ENCODE peak calls at places on chromosome 19, in nine cellular contexts. H is LHCN-M2; F is naive thymus-derived CD8-positive, alpha-beta T cell; D is NCI-H524; U is aorta; E is stimulated activated CD8-positive, alpha-beta memory T cell treated with anti-CD3 and anti-CD28 coated beads, Interleukin-4, amount 100 ng/mL, for 1 hour; S is left lung; Y is kidney epithelial cell; Q is anterior cingulate cortex. W is an unnamed sample.

GRCh38 chr19:10543420-10544241 is at the start of gene ATG4D:
- DNase-seq in H (peak; percentile 50), F (peak; percentile 76), D (peak; percentile 49), U (peak; percentile 92), E (peak; percentile 59), S (peak; percentile 95), Y (no peak), Q (no peak), W (peak; percentile 31)

GRCh38 chr19:46639356-46640061 is 3.5 kb upstream of the GNG8 start:
- DNase-seq in H (no peak), F (no peak), D (no peak), U (peak; percentile 87), E (no peak), S (peak; percentile 84), Y (no peak), Q (no peak), W (no peak)

GRCh38 chr19:3357731-3358391 is 8.5 kb upstream of the NFIC start:
- DNase-seq in H (no peak), F (peak; percentile 27), D (peak; percentile 58), U (no peak), E (no peak), S (no peak), Y (no peak), Q (no peak), W (no peak)

GRCh38 chr19:4910594-4911273 is 1.4 kb downstream of the UHRF1 start:
- DNase-seq in H (peak; percentile 78), F (no peak), D (no peak), U (peak; percentile 70), E (no peak), S (no peak), Y (no peak), Q (no peak), W (peak; percentile 72)

GRCh38 chr19:5753743-5754142 is 30.8 kb downstream of the PRR22 start:
- DNase-seq in H (no peak), F (no peak), D (no peak), U (no peak), E (no peak), S (no peak), Y (no peak), Q (no peak), W (no peak)

GRCh38 chr19:47003611-47003935 is 16.1 kb upstream of the NPAS1 start:
- DNase-seq in H (no peak), F (no peak), D (no peak), U (no peak), E (no peak), S (no peak), Y (no peak), Q (no peak), W (no peak)

GRCh38 chr19:33063356-33064116 is 1.2 kb downstream of the RHPN2 start:
- DNase-seq in H (no peak), F (no peak), D (no peak), U (no peak), E (no peak), S (no peak), Y (no peak), Q (no peak), W (no peak)

GRCh38 chr19:57004418-57004817 is 115.4 kb upstream of the USP29 start:
- DNase-seq in H (no peak), F (no peak), D (no peak), U (no peak), E (no peak), S (no peak), Y (no peak), Q (no peak), W (no peak)

GRCh38 chr19:6209233-6209632 is 70.5 kb downstream of the MLLT1 start:
- DNase-seq in H (no peak), F (no peak), D (no peak), U (peak; percentile 43), E (no peak), S (no peak), Y (no peak), Q (no peak), W (no peak)

GRCh38 chr19:1860821-1861598 is 2.4 kb downstream of the KLF16 start:
- DNase-seq in H (no peak), F (no peak), D (peak; percentile 63), U (no peak), E (no peak), S (no peak), Y (no peak), Q (no peak), W (no peak)

GRCh38 chr19:6378498-6378897 is 2.8 kb upstream of the PSPN start:
- DNase-seq in H (no peak), F (no peak), D (no peak), U (no peak), E (no peak), S (no peak), Y (no peak), Q (no peak), W (no peak)

W was measured in GF-D8.